ENCODE peak calls at places on chromosome 14, in five cellular contexts. One of them, this sample, is unnamed. For H3K36me3, the result is how much of the 10 kb centered on the place peaks cover.

GRCh38 chr14:74705607-74706006 is 7.3 kb downstream of the AREL1 start:
- DNase-seq in A673: no peak
- DNase-seq in K562: no peak
- DNase-seq in neural progenitor cell: no peak
- DNase-seq in fibroblast of lung: no peak
- DNase-seq in this sample: no peak

GRCh38 chr14:74846168-74846567 is 29.8 kb downstream of the PROX2 start:
- DNase-seq in fibroblast of lung: peak
- DNase-seq in neural progenitor cell: no peak
- DNase-seq in A673: peak
- DNase-seq in K562: no peak
- DNase-seq in this sample: no peak

GRCh38 chr14:28671425-28671824 is 95.2 kb upstream of the FOXG1 start:
- DNase-seq in K562: no peak
- DNase-seq in fibroblast of lung: peak
- DNase-seq in neural progenitor cell: no peak
- DNase-seq in A673: peak
- DNase-seq in this sample: peak

GRCh38 chr14:76718306-76719075 is 42.8 kb upstream of the VASH1 start:
- DNase-seq in K562: no peak
- DNase-seq in A673: no peak
- DNase-seq in fibroblast of lung: no peak
- DNase-seq in neural progenitor cell: no peak
- DNase-seq in this sample: no peak

GRCh38 chr14:96091149-96091693 is 52.1 kb downstream of the C14orf132 start:
- DNase-seq in neural progenitor cell: no peak
- DNase-seq in A673: no peak
- DNase-seq in fibroblast of lung: no peak
- DNase-seq in K562: no peak
- DNase-seq in this sample: no peak

GRCh38 chr14:104794099-104794498 is 1.4 kb downstream of the AKT1 start:
- DNase-seq in fibroblast of lung: peak
- DNase-seq in A673: peak
- DNase-seq in neural progenitor cell: peak
- DNase-seq in K562: peak
- DNase-seq in this sample: peak

GRCh38 chr14:55440385-55440784 is at the start of gene TBPL2:
- DNase-seq in fibroblast of lung: no peak
- DNase-seq in K562: no peak
- DNase-seq in A673: no peak
- DNase-seq in neural progenitor cell: peak
- DNase-seq in this sample: no peak

GRCh38 chr14:92582706-92583452 is 69.3 kb downstream of the RIN3 start:
- DNase-seq in K562: no peak
- DNase-seq in fibroblast of lung: no peak
- DNase-seq in A673: no peak
- DNase-seq in neural progenitor cell: no peak
- DNase-seq in this sample: no peak

GRCh38 chr14:88554458-88555286 is at the start of gene PTPN21:
- DNase-seq in A673: peak
- DNase-seq in fibroblast of lung: peak
- DNase-seq in K562: peak
- DNase-seq in neural progenitor cell: peak
- DNase-seq in this sample: peak

GRCh38 chr14:98181768-98182167 is 1090.2 kb downstream of the BCL11B start:
- DNase-seq in A673: no peak
- DNase-seq in neural progenitor cell: no peak
- DNase-seq in fibroblast of lung: no peak
- DNase-seq in K562: no peak
- DNase-seq in this sample: no peak

GRCh38 chr14:99187858-99188257 is 84.1 kb downstream of the BCL11B start:
- DNase-seq in neural progenitor cell: no peak
- DNase-seq in fibroblast of lung: no peak
- DNase-seq in K562: no peak
- DNase-seq in A673: no peak
- DNase-seq in this sample: no peak

GRCh38 chr14:76948213-76948947 is 80.1 kb downstream of the IRF2BPL start:
- DNase-seq in A673: peak
- DNase-seq in K562: no peak
- DNase-seq in neural progenitor cell: no peak
- DNase-seq in fibroblast of lung: no peak
- DNase-seq in this sample: no peak

GRCh38 chr14:61516125-61516740 is 179.1 kb upstream of the HIF1A start:
- DNase-seq in fibroblast of lung: no peak
- DNase-seq in K562: no peak
- DNase-seq in neural progenitor cell: no peak
- DNase-seq in A673: no peak
- DNase-seq in this sample: no peak

GRCh38 chr14:93049867-93050331 is 65.8 kb downstream of the ITPK1 start:
- DNase-seq in A673: no peak
- DNase-seq in K562: no peak
- DNase-seq in fibroblast of lung: peak
- DNase-seq in neural progenitor cell: peak
- DNase-seq in this sample: no peak

GRCh38 chr14:75223664-75224154 is 47.3 kb upstream of the TMED10 start:
- DNase-seq in neural progenitor cell: peak
- DNase-seq in fibroblast of lung: no peak
- DNase-seq in A673: no peak
- DNase-seq in K562: no peak
- DNase-seq in this sample: no peak

GRCh38 chr14:38143170-38143569 is 64.5 kb upstream of the SSTR1 start:
- DNase-seq in A673: no peak
- DNase-seq in K562: no peak
- DNase-seq in neural progenitor cell: no peak
- DNase-seq in fibroblast of lung: peak
- DNase-seq in this sample: no peak

GRCh38 chr14:63923422-63923752 is 70.6 kb downstream of the SYNE2 start:
- DNase-seq in neural progenitor cell: no peak
- DNase-seq in A673: no peak
- DNase-seq in fibroblast of lung: no peak
- DNase-seq in K562: no peak
- DNase-seq in this sample: no peak
- H3K27ac ChIP-seq in neural progenitor cell: no peak
- H3K27ac ChIP-seq in A673: no peak
- H3K27ac ChIP-seq in fibroblast of lung: no peak
- H3K27ac ChIP-seq in K562: no peak
- H3K27ac ChIP-seq in this sample: no peak

GRCh38 chr14:67562776-67563150 is 29.7 kb downstream of the PLEKHH1 start:
- DNase-seq in K562: no peak
- DNase-seq in fibroblast of lung: no peak
- DNase-seq in A673: no peak
- DNase-seq in neural progenitor cell: no peak
- DNase-seq in this sample: no peak
- TF ChIP-seq EZH2 in K562: no peak
- TF ChIP-seq EZH2 in fibroblast of lung: no peak
- TF ChIP-seq EZH2 in A673: no peak
- TF ChIP-seq EZH2 in neural progenitor cell: no peak
- TF ChIP-seq EZH2 in this sample: no peak

GRCh38 chr14:53550776-53551175 is 397.7 kb upstream of the DDHD1 start:
- DNase-seq in fibroblast of lung: no peak
- DNase-seq in K562: no peak
- DNase-seq in neural progenitor cell: peak
- DNase-seq in A673: no peak
- DNase-seq in this sample: no peak

GRCh38 chr14:53547593-53547992 is 394.5 kb upstream of the DDHD1 start:
- DNase-seq in K562: no peak
- DNase-seq in A673: no peak
- DNase-seq in neural progenitor cell: no peak
- DNase-seq in fibroblast of lung: no peak
- DNase-seq in this sample: no peak

GRCh38 chr14:53549956-53550355 is 396.8 kb upstream of the DDHD1 start:
- DNase-seq in K562: no peak
- DNase-seq in neural progenitor cell: peak
- DNase-seq in fibroblast of lung: no peak
- DNase-seq in A673: no peak
- DNase-seq in this sample: no peak

GRCh38 chr14:53553221-53553620 is 400.1 kb upstream of the DDHD1 start:
- DNase-seq in K562: no peak
- DNase-seq in fibroblast of lung: no peak
- DNase-seq in A673: no peak
- DNase-seq in neural progenitor cell: no peak
- DNase-seq in this sample: no peak

DNA sequence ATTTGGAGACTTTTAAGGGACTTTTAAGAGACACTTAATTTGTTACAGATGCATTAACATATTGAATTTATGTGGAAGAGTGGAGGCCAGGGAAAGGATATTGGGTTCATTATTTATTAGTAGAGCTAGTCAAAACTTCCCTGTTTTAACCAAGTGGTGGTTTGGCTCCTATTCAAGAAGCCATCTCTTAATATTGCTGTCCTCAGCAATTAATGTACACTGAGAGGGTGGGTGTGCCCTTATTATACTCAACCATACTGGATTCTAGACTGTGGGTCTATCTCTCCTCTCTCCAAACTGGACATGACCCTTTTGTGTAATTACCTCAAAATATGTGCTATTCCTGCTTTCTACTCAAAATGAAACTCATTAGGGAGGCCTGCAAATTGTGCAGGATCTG is 398.7 kb upstream of the DDHD1 start:
- DNase-seq in neural progenitor cell: no peak
- DNase-seq in K562: no peak
- DNase-seq in fibroblast of lung: no peak
- DNase-seq in A673: no peak
- DNase-seq in this sample: no peak
- H3K36me3 ChIP-seq in neural progenitor cell: under half
- H3K36me3 ChIP-seq in K562: under half
- H3K36me3 ChIP-seq in fibroblast of lung: under half
- H3K36me3 ChIP-seq in A673: under half
- H3K36me3 ChIP-seq in this sample: under half

DNA sequence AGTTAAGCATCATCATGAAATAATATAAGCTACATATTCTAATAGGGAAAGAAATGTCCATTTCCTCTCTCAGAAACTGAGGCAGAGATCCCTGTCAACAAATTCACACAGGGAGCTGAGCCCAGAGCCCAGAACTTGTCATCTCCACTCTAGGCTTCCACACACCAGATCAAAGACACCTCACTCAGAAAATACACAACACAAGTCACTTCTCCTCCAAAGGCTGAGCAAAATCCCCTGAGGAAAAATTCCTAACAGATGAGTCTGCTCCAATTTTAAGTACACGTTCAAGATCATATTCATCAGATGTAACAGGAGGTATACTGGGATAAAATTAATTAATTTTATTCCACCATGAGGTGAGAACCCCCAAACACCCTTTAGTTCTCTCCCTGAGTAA is 227.3 kb downstream of the DPF3 start:
- DNase-seq in neural progenitor cell: no peak
- DNase-seq in fibroblast of lung: peak
- DNase-seq in A673: no peak
- DNase-seq in K562: no peak
- DNase-seq in this sample: peak
- H3K27ac ChIP-seq in neural progenitor cell: no peak
- H3K27ac ChIP-seq in fibroblast of lung: peak
- H3K27ac ChIP-seq in A673: no peak
- H3K27ac ChIP-seq in K562: no peak
- H3K27ac ChIP-seq in this sample: peak

DNA sequence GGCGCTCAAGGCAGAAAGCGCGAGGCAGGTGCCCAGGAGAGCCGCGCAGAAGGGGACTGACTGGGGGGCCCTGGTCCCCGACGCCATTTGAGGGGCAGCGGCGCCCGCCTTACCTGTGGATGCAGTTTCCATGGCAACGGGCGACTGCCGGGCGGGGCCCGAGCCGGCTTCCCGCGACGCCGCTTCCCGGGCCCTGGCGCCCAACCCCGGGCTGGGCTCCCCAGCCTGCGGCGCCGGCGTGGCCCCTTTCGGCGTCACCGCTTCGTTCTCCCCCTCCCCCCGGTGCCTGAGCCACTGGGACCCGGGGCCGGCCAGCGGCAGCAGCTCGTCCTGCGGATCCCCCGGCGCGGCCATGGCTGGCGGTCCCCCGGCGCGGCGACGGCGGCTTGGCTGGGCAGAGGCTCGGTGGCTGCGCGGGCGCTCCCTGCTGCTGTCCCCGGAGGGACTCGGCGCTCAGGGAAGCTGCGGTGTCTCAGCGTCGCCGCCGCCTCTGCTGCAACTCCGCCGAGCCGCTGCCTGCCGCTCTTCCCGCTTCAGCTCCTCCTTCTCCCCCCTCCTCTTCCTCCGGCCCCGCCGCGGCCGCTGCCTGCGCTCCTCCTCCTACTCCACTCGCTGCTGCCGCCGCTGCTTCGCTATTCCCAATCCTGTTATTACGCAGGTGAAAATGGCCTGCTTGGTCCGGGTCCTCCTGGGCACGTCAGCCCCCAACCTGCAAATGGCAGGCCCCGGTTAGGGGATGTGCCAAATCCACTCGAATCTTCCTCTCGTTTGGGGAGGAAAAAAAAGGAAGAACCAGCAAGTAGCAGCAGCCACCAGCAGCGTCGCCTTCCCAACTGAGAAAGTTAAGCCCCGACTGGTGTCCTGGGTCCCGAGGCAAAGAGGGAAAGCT is at the start of gene RTN1:
- DNase-seq in neural progenitor cell: peak
- DNase-seq in K562: peak
- DNase-seq in A673: peak
- DNase-seq in fibroblast of lung: peak
- DNase-seq in this sample: peak
- TF ChIP-seq EZH2 in neural progenitor cell: peak
- TF ChIP-seq EZH2 in K562: no peak
- TF ChIP-seq EZH2 in A673: no peak
- TF ChIP-seq EZH2 in fibroblast of lung: peak
- TF ChIP-seq EZH2 in this sample: peak

GRCh38 chr14:23066368-23066767 is 9.0 kb upstream of the CDH24 start:
- DNase-seq in fibroblast of lung: no peak
- DNase-seq in K562: no peak
- DNase-seq in A673: no peak
- DNase-seq in neural progenitor cell: no peak
- DNase-seq in this sample: no peak

GRCh38 chr14:23066855-23067744 is 9.8 kb upstream of the CDH24 start:
- DNase-seq in fibroblast of lung: no peak
- DNase-seq in neural progenitor cell: no peak
- DNase-seq in A673: no peak
- DNase-seq in K562: no peak
- DNase-seq in this sample: no peak

GRCh38 chr14:23069413-23069806 is 12.1 kb upstream of the CDH24 start:
- DNase-seq in neural progenitor cell: no peak
- DNase-seq in K562: no peak
- DNase-seq in A673: no peak
- DNase-seq in fibroblast of lung: no peak
- DNase-seq in this sample: no peak

GRCh38 chr14:23068792-23069412 is 11.6 kb upstream of the CDH24 start:
- DNase-seq in fibroblast of lung: peak
- DNase-seq in K562: peak
- DNase-seq in neural progenitor cell: peak
- DNase-seq in A673: peak
- DNase-seq in this sample: peak

GRCh38 chr14:23067847-23068791 is 10.8 kb upstream of the CDH24 start:
- DNase-seq in neural progenitor cell: no peak
- DNase-seq in A673: peak
- DNase-seq in K562: peak
- DNase-seq in fibroblast of lung: no peak
- DNase-seq in this sample: no peak
- H3K36me3 ChIP-seq in neural progenitor cell: under half
- H3K36me3 ChIP-seq in A673: half or more
- H3K36me3 ChIP-seq in K562: half or more
- H3K36me3 ChIP-seq in fibroblast of lung: under half
- H3K36me3 ChIP-seq in this sample: half or more

GRCh38 chr14:50776522-50776921 is 54.4 kb downstream of the NIN start:
- DNase-seq in fibroblast of lung: no peak
- DNase-seq in neural progenitor cell: no peak
- DNase-seq in K562: no peak
- DNase-seq in A673: no peak
- DNase-seq in this sample: no peak
- H3K27ac ChIP-seq in fibroblast of lung: peak
- H3K27ac ChIP-seq in neural progenitor cell: no peak
- H3K27ac ChIP-seq in K562: no peak
- H3K27ac ChIP-seq in A673: no peak
- H3K27ac ChIP-seq in this sample: peak